ENCODE peak calls at places on chromosomes 2 and 18, in ten cellular contexts. G is stimulated activated CD4-positive, alpha-beta T cell treated with anti-CD3 and anti-CD28 coated beads, Interleukin-15, amount 100 ng/mL, for 24 hours; B is amniotic epithelial cell; O is mucosa of gallbladder; M is activated gamma-delta T cell treated with anti-CD3 and anti-CD28 coated beads, Interleukin-2, amount 50 U/mL, for 16 hours; I is lower leg skin; F is A172; R is T-helper 9 cell; Y is activated naive CD8-positive, alpha-beta T cell treated with anti-CD3 and anti-CD28 coated beads, Interleukin-2, amount 50 U/mL, for 24 hours; Q is H54. C is an unnamed sample.
A peak's percentile ranks its signal among the peaks of the same experiment; 100 is the strongest.

GRCh38 chr2:208854717-208855116 is 448.1 kb downstream of the PTH2R start:
- DNase-seq in B (no peak), M (no peak), I (no peak), R (no peak), Y (no peak), O (no peak), G (no peak), F (no peak), Q (no peak), C (no peak)

GRCh38 chr18:1663879-1664705 is 759.4 kb downstream of the ADCYAP1 start:
- DNase-seq in G (peak; percentile 61), Y (peak; percentile 49), B (peak; percentile 0), O (peak; percentile 28), M (no peak), F (peak; percentile 44), I (peak; percentile 87), Q (peak; percentile 1), R (no peak), C (peak; percentile 8)

GRCh38 chr18:1593091-1593490 is 688.4 kb downstream of the ADCYAP1 start:
- DNase-seq in O (no peak), B (no peak), R (no peak), M (no peak), F (no peak), Q (no peak), Y (no peak), I (no peak), G (no peak), C (no peak)

GRCh38 chr2:7670905-7671304 is 753.7 kb downstream of the RNF144A start:
- DNase-seq in R (no peak), M (no peak), I (no peak), G (no peak), Q (no peak), B (no peak), F (no peak), O (no peak), Y (no peak), C (no peak)

GRCh38 chr2:128373346-128374000 is 54.8 kb upstream of the HS6ST1 start:
- DNase-seq in F (no peak), Q (no peak), R (no peak), I (no peak), O (no peak), G (no peak), M (no peak), B (no peak), Y (no peak), C (no peak)

GRCh38 chr2:47309952-47310800 is 92.8 kb upstream of the MSH2 start:
- DNase-seq in F (peak; percentile 82), B (peak; percentile 91), R (no peak), M (no peak), I (no peak), Y (no peak), Q (no peak), O (no peak), G (no peak), C (no peak)

GRCh38 chr2:172397136-172397825 is 30.1 kb upstream of the ITGA6 start:
- DNase-seq in Q (no peak), R (no peak), Y (no peak), F (no peak), B (no peak), G (no peak), I (no peak), O (no peak), M (no peak), C (no peak)

GRCh38 chr2:120729410-120730052 is 6.1 kb upstream of the GLI2 start:
- DNase-seq in R (no peak), Y (no peak), M (no peak), O (no peak), G (no peak), F (peak; percentile 87), Q (peak; percentile 52), I (no peak), B (peak; percentile 95), C (peak; percentile 64)

GRCh38 chr2:140855471-140855870 is 1275.3 kb downstream of the LRP1B start:
- DNase-seq in B (no peak), R (no peak), M (no peak), O (no peak), F (no peak), G (no peak), I (no peak), Y (no peak), Q (no peak), C (no peak)

GRCh38 chr2:55085113-55085713 is 35.0 kb upstream of the RTN4 start:
- DNase-seq in Y (no peak), O (no peak), R (no peak), Q (no peak), B (no peak), G (no peak), I (no peak), M (no peak), F (no peak), C (no peak)

GRCh38 chr2:179123272-179123662 is 73.3 kb upstream of the CCDC141 start:
- DNase-seq in I (no peak), B (no peak), Y (no peak), R (no peak), G (no peak), F (no peak), O (no peak), Q (no peak), M (no peak), C (no peak)

GRCh38 chr2:163370169-163370886 is 365.5 kb downstream of the FIGN start:
- DNase-seq in O (no peak), I (no peak), M (no peak), B (no peak), Y (no peak), F (no peak), G (no peak), Q (no peak), R (no peak), C (no peak)

GRCh38 chr2:86027196-86027912 is 78.3 kb downstream of the POLR1A start:
- DNase-seq in F (no peak), O (no peak), Y (no peak), Q (no peak), B (no peak), R (no peak), I (no peak), G (no peak), M (no peak), C (no peak)

GRCh38 chr2:85111819-85112281 is 21.3 kb upstream of the TCF7L1 start:
- DNase-seq in B (peak; percentile 48), R (no peak), M (no peak), Y (no peak), Q (peak; percentile 27), F (peak; percentile 72), G (no peak), I (peak; percentile 61), O (no peak), C (no peak)

GRCh38 chr2:199850250-199850717 is 708 bp downstream of the FTCDNL1 start:
- DNase-seq in F (no peak), G (no peak), M (no peak), Q (no peak), Y (no peak), O (no peak), B (no peak), I (no peak), R (no peak), C (no peak)

GRCh38 chr2:232039086-232039485 is 77.6 kb downstream of the DIS3L2 start:
- DNase-seq in G (no peak), R (no peak), O (no peak), F (no peak), B (no peak), Q (no peak), M (no peak), Y (no peak), I (no peak), C (no peak)

GRCh38 chr2:26483957-26484565 is 6.1 kb upstream of the OTOF start:
- DNase-seq in O (no peak), B (peak; percentile 36), I (no peak), Y (no peak), Q (no peak), M (no peak), G (no peak), F (no peak), R (no peak), C (no peak)

GRCh38 chr2:221518937-221519635 is 53.0 kb downstream of the EPHA4 start:
- DNase-seq in M (no peak), Y (no peak), Q (no peak), B (peak; percentile 61), O (no peak), I (no peak), G (no peak), F (peak; percentile 58), R (no peak), C (no peak)

GRCh38 chr2:11969774-11970173 is 223.3 kb downstream of the LPIN1 start:
- DNase-seq in Q (no peak), O (no peak), Y (no peak), I (no peak), R (no peak), G (no peak), F (no peak), B (no peak), M (no peak), C (no peak)

GRCh38 chr2:101418704-101419663 is 31.7 kb upstream of the CREG2 start:
- DNase-seq in G (peak; percentile 71), M (peak; percentile 45), B (peak; percentile 68), F (peak; percentile 68), I (peak; percentile 45), R (peak; percentile 38), Q (peak; percentile 47), Y (peak; percentile 47), O (peak; percentile 73), C (peak; percentile 62)

GRCh38 chr2:7953184-7953583 is 728.7 kb upstream of the ID2 start:
- DNase-seq in Q (no peak), B (no peak), M (no peak), O (no peak), G (no peak), I (no peak), F (no peak), Y (no peak), R (no peak), C (no peak)

C was measured in RCC 7860.